ENCODE peak calls at places on chromosome 4, in nine cellular contexts. F is GM23248, P is Peyer's patch, W is cardiac fibroblast, O is Panc1, I is tibial artery, U is AG04449, H is SJCRH30, S is lower lobe of right lung. V is an unnamed sample.

GRCh38 chr4:185709802-185710486 is 102.0 kb downstream of the SORBS2 start:
- DNase-seq in F (peak), P (no peak), W (peak), O (no peak), I (no peak), U (no peak), H (no peak), S (no peak), V (no peak)

GRCh38 chr4:56757821-56758400 is 63.6 kb downstream of the SPINK2 start:
- DNase-seq in F (peak), P (peak), W (peak), O (peak), I (peak), U (peak), H (peak), S (peak), V (no peak)

GRCh38 chr4:123488916-123489315 is 92.3 kb downstream of the SPRY1 start:
- DNase-seq in F (peak), P (no peak), W (peak), O (no peak), I (no peak), U (no peak), H (peak), S (no peak), V (no peak)

GRCh38 chr4:145760961-145761929 is 81.3 kb downstream of the C4orf51 start:
- DNase-seq in F (no peak), P (no peak), W (no peak), O (no peak), I (no peak), U (no peak), H (no peak), S (no peak), V (no peak)

GRCh38 chr4:7890635-7891393 is 48.8 kb downstream of the AFAP1 start:
- DNase-seq in F (peak), P (no peak), W (peak), O (no peak), I (no peak), U (peak), H (peak), S (no peak), V (no peak)

GRCh38 chr4:24794111-24794860 is 1.1 kb upstream of the SOD3 start:
- DNase-seq in F (peak), P (no peak), W (peak), O (no peak), I (peak), U (peak), H (no peak), S (no peak), V (peak)

GRCh38 chr4:48315728-48316630 is 25.4 kb upstream of the SLAIN2 start:
- DNase-seq in F (peak), P (no peak), W (peak), O (no peak), I (no peak), U (no peak), H (peak), S (no peak), V (no peak)

GRCh38 chr4:120722655-120723054 is 199.9 kb downstream of the PRDM5 start:
- DNase-seq in F (no peak), P (no peak), W (no peak), O (no peak), I (no peak), U (no peak), H (no peak), S (no peak), V (no peak)

GRCh38 chr4:128483816-128484215 is 196.2 kb upstream of the PGRMC2 start:
- DNase-seq in F (peak), P (no peak), W (peak), O (no peak), I (no peak), U (no peak), H (no peak), S (no peak), V (no peak)

GRCh38 chr4:39032218-39033085 is at the start of gene TMEM156:
- DNase-seq in F (peak), P (no peak), W (peak), O (no peak), I (no peak), U (no peak), H (no peak), S (no peak), V (no peak)

GRCh38 chr4:151940926-151941617 is 180.3 kb upstream of the GATB start:
- DNase-seq in F (no peak), P (no peak), W (no peak), O (no peak), I (no peak), U (no peak), H (no peak), S (no peak), V (no peak)

GRCh38 chr4:3483471-3483921 is 20.4 kb downstream of the DOK7 start:
- DNase-seq in F (peak), P (no peak), W (peak), O (no peak), I (peak), U (no peak), H (peak), S (no peak), V (no peak)

GRCh38 chr4:40699648-40700047 is 50.1 kb upstream of the NSUN7 start:
- DNase-seq in F (peak), P (no peak), W (peak), O (no peak), I (no peak), U (peak), H (no peak), S (no peak), V (no peak)

GRCh38 chr4:122787940-122788339 is 38.7 kb upstream of the FGF2 start:
- DNase-seq in F (no peak), P (no peak), W (peak), O (no peak), I (no peak), U (no peak), H (no peak), S (no peak), V (no peak)

GRCh38 chr4:99300934-99301333 is 10.1 kb upstream of the ADH1A start:
- DNase-seq in F (peak), P (no peak), W (peak), O (no peak), I (peak), U (peak), H (peak), S (peak), V (no peak)

GRCh38 chr4:99634742-99635360 is 22.8 kb downstream of the C4orf54 start:
- DNase-seq in F (no peak), P (no peak), W (no peak), O (no peak), I (no peak), U (no peak), H (no peak), S (no peak), V (no peak)

GRCh38 chr4:7798215-7798995 is 141.3 kb downstream of the AFAP1 start:
- DNase-seq in F (peak), P (no peak), W (no peak), O (no peak), I (peak), U (no peak), H (no peak), S (no peak), V (no peak)

GRCh38 chr4:41122309-41122708 is 92.0 kb downstream of the APBB2 start:
- DNase-seq in F (no peak), P (no peak), W (no peak), O (no peak), I (no peak), U (no peak), H (no peak), S (no peak), V (no peak)

GRCh38 chr4:175813841-175814240 is 1.8 kb upstream of the GPM6A start:
- DNase-seq in F (no peak), P (no peak), W (no peak), O (no peak), I (no peak), U (no peak), H (no peak), S (no peak), V (no peak)

GRCh38 chr4:89307446-89308160 is at the start of gene GPRIN3:
- DNase-seq in F (peak), P (peak), W (peak), O (no peak), I (peak), U (no peak), H (no peak), S (peak), V (no peak)

GRCh38 chr4:182147391-182147790 is 95.8 kb upstream of the TENM3 start:
- DNase-seq in F (no peak), P (no peak), W (no peak), O (no peak), I (no peak), U (no peak), H (no peak), S (no peak), V (no peak)
- H3K4me3 ChIP-seq in F (no peak), P (no peak), W (no peak), O (no peak), I (no peak), U (no peak), H (no peak), S (no peak), V (no peak)

GRCh38 chr4:86893136-86893535 is 914 bp upstream of the C4orf36 start:
- DNase-seq in F (no peak), P (no peak), W (no peak), O (no peak), I (no peak), U (no peak), H (peak), S (no peak), V (no peak)

GRCh38 chr4:86895692-86896488 is 3.7 kb upstream of the C4orf36 start:
- DNase-seq in F (peak), P (no peak), W (peak), O (peak), I (no peak), U (peak), H (peak), S (no peak), V (no peak)

GRCh38 chr4:86892639-86892965 is 380 bp upstream of the C4orf36 start:
- DNase-seq in F (peak), P (no peak), W (no peak), O (no peak), I (no peak), U (no peak), H (no peak), S (no peak), V (no peak)

GRCh38 chr4:86896596-86896995 is 4.4 kb upstream of the C4orf36 start:
- DNase-seq in F (peak), P (no peak), W (peak), O (no peak), I (no peak), U (no peak), H (no peak), S (no peak), V (no peak)

GRCh38 chr4:86894465-86894864 is 2.2 kb upstream of the C4orf36 start:
- DNase-seq in F (peak), P (no peak), W (peak), O (no peak), I (no peak), U (no peak), H (no peak), S (no peak), V (no peak)
- H3K4me3 ChIP-seq in F (no peak), P (no peak), W (no peak), O (no peak), I (no peak), U (no peak), H (no peak), S (no peak), V (no peak)

GRCh38 chr4:53854991-53855885 is 209.2 kb downstream of the CHIC2 start:
- DNase-seq in F (peak), P (no peak), W (peak), O (no peak), I (no peak), U (no peak), H (no peak), S (no peak), V (no peak)
- H3K4me3 ChIP-seq in F (peak), P (no peak), W (no peak), O (no peak), I (no peak), U (no peak), H (no peak), S (no peak), V (no peak)

GRCh38 chr4:93174598-93174997 is 654.0 kb upstream of the ATOH1 start:
- DNase-seq in F (no peak), P (no peak), W (no peak), O (no peak), I (no peak), U (no peak), H (no peak), S (no peak), V (no peak)

GRCh38 chr4:93168053-93168452 is 660.5 kb upstream of the ATOH1 start:
- DNase-seq in F (no peak), P (no peak), W (no peak), O (no peak), I (no peak), U (no peak), H (no peak), S (no peak), V (no peak)

DNA sequence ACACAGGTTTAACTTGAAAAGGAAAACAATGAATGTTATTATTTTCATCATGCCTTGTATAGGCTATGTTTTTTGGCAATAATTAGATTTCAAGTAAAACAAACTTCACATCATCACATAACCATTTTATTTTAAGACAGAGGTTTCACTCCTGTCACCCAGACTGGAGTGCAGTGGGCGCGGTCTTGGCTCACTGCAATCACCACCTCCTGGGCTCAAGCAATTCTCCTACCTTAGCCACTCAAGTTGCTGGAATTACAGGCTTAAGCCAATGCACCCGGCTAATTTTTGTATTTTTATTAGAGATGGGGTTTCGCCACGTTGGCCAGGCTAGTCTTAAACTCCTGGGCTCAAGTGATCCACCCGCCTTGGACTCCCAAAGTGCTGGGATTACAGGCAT is 658.6 kb upstream of the ATOH1 start:
- DNase-seq in F (no peak), P (no peak), W (no peak), O (no peak), I (no peak), U (no peak), H (no peak), S (no peak), V (no peak)
- H3K4me3 ChIP-seq in F (no peak), P (no peak), W (no peak), O (no peak), I (no peak), U (no peak), H (no peak), S (no peak), V (no peak)

GRCh38 chr4:111957131-111957530 is 188.1 kb upstream of the FAM241A start:
- DNase-seq in F (no peak), P (no peak), W (no peak), O (no peak), I (no peak), U (no peak), H (no peak), S (no peak), V (no peak)

GRCh38 chr4:111961806-111962205 is 183.4 kb upstream of the FAM241A start:
- DNase-seq in F (peak), P (no peak), W (no peak), O (no peak), I (no peak), U (no peak), H (no peak), S (no peak), V (no peak)

GRCh38 chr4:111960241-111960667 is 185.0 kb upstream of the FAM241A start:
- DNase-seq in F (peak), P (no peak), W (no peak), O (no peak), I (no peak), U (no peak), H (no peak), S (no peak), V (no peak)

GRCh38 chr4:111957992-111958391 is 187.3 kb upstream of the FAM241A start:
- DNase-seq in F (no peak), P (no peak), W (no peak), O (no peak), I (no peak), U (no peak), H (no peak), S (no peak), V (no peak)

GRCh38 chr4:111959202-111959601 is 186.1 kb upstream of the FAM241A start:
- DNase-seq in F (peak), P (no peak), W (peak), O (no peak), I (no peak), U (no peak), H (peak), S (no peak), V (no peak)
- H3K4me3 ChIP-seq in F (peak), P (no peak), W (no peak), O (no peak), I (no peak), U (no peak), H (no peak), S (no peak), V (no peak)

DNA sequence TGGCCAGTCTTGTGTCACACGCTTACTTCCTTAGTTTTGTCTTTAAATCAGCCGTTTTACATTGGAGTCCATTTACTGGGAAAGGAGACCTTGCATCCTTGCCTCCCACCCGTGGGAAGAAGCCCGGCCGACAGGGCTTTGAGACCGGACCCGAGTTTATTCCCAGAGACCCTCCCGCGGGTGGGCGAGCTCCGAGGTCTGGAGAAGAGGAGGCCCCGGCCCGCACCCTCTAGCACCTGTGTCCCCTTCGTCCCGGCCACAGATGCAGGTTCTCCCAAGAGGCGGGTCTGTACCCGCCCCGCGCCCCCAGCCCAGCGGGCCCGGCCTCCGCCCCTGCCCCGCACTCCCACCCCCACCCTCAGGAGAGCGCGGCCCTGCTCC is 3.8 kb upstream of the SLC26A1 start:
- DNase-seq in F (no peak), P (no peak), W (no peak), O (no peak), I (no peak), U (no peak), H (no peak), S (no peak), V (no peak)
- H3K4me3 ChIP-seq in F (peak), P (peak), W (no peak), O (peak), I (peak), U (no peak), H (no peak), S (peak), V (peak)

GRCh38 chr4:87122252-87122651 is 98.2 kb downstream of the KLHL8 start:
- DNase-seq in F (no peak), P (no peak), W (peak), O (no peak), I (no peak), U (no peak), H (no peak), S (no peak), V (no peak)

GRCh38 chr4:87121332-87122065 is 98.9 kb downstream of the KLHL8 start:
- DNase-seq in F (peak), P (no peak), W (peak), O (no peak), I (no peak), U (no peak), H (no peak), S (no peak), V (no peak)

GRCh38 chr4:87118826-87119225 is 101.6 kb downstream of the KLHL8 start:
- DNase-seq in F (peak), P (no peak), W (peak), O (no peak), I (no peak), U (no peak), H (peak), S (no peak), V (no peak)

GRCh38 chr4:87119965-87120364 is 100.5 kb downstream of the KLHL8 start:
- DNase-seq in F (no peak), P (no peak), W (no peak), O (no peak), I (no peak), U (no peak), H (no peak), S (no peak), V (no peak)

GRCh38 chr4:87120411-87121162 is 99.8 kb downstream of the KLHL8 start:
- DNase-seq in F (no peak), P (peak), W (no peak), O (no peak), I (peak), U (no peak), H (no peak), S (no peak), V (peak)
- H3K4me3 ChIP-seq in F (no peak), P (no peak), W (no peak), O (no peak), I (peak), U (no peak), H (no peak), S (no peak), V (no peak)

V was measured in dorsolateral prefrontal cortex.